ENCODE peak calls at places on chromosomes 7 and 10, in five cellular contexts. I is astrocyte of the cerebellum; F is WERI-Rb-1; Q is activated CD4-positive, alpha-beta T cell treated with anti-CD3 and anti-CD28 coated beads, Interleukin-2, amount 50 U/mL, for 24 hours; V is HCT116. G is an unnamed sample.

GRCh38 chr10:14010827-14011574 is 319.7 kb downstream of the FRMD4A start:
- DNase-seq in V (no peak), F (no peak), Q (no peak), I (no peak), G (no peak)

GRCh38 chr10:103542764-103543616 is 49.5 kb downstream of the NEURL1 start:
- DNase-seq in V (peak), Q (no peak), F (peak), I (no peak), G (no peak)

GRCh38 chr7:150788474-150789269 is 11.5 kb downstream of the TMEM176B start:
- DNase-seq in V (no peak), F (no peak), Q (no peak), I (no peak), G (no peak)

GRCh38 chr7:101814996-101815825 is 2.2 kb upstream of the CUX1 start:
- DNase-seq in I (no peak), F (peak), V (no peak), Q (peak), G (no peak)

GRCh38 chr10:22379059-22379458 is 33.8 kb downstream of the SPAG6 start:
- DNase-seq in V (no peak), I (no peak), F (no peak), Q (peak), G (no peak)

GRCh38 chr7:70470751-70471150 is 661.2 kb upstream of the GALNT17 start:
- DNase-seq in I (no peak), F (no peak), V (no peak), Q (no peak), G (no peak)

GRCh38 chr7:96184783-96185182 is 137.1 kb downstream of the SLC25A13 start:
- DNase-seq in V (no peak), Q (no peak), I (no peak), F (no peak), G (no peak)

GRCh38 chr10:60534791-60535389 is 145.2 kb upstream of the ANK3 start:
- DNase-seq in V (no peak), I (no peak), Q (no peak), F (no peak), G (no peak)

GRCh38 chr7:101633516-101633915 is 4.4 kb upstream of the MYL10 start:
- DNase-seq in I (no peak), F (no peak), Q (no peak), V (no peak), G (no peak)

GRCh38 chr10:22717728-22718127 is 3.4 kb upstream of the PIP4K2A start:
- DNase-seq in V (no peak), F (no peak), I (no peak), Q (no peak), G (no peak)

GRCh38 chr10:70476249-70477035 is 2.1 kb upstream of the PALD1 start:
- DNase-seq in V (no peak), F (no peak), Q (no peak), I (no peak), G (no peak)

GRCh38 chr10:13472359-13472758 is 56.5 kb downstream of the BEND7 start:
- DNase-seq in Q (no peak), F (no peak), V (no peak), I (no peak), G (no peak)

GRCh38 chr7:159321278-159321677 is 176.6 kb upstream of the VIPR2 start:
- DNase-seq in I (no peak), Q (no peak), F (no peak), V (no peak), G (no peak)

GRCh38 chr10:88270061-88270808 is 312.9 kb downstream of the RNLS start:
- DNase-seq in I (no peak), Q (no peak), V (no peak), F (no peak), G (no peak)

GRCh38 chr7:80632819-80633218 is 5.6 kb upstream of the CD36 start:
- DNase-seq in Q (no peak), I (no peak), F (no peak), V (no peak), G (no peak)